ENCODE peak calls at places on chromosomes 3 and 15, in seven cellular contexts. U, C, A, T, O, Y and X are unnamed samples.

GRCh38 chr15:95826388-95826781 is 504.1 kb upstream of the NR2F2 start:
- DNase-seq in U (no peak), C (no peak), A (no peak), T (no peak), O (no peak), Y (no peak), X (no peak)

GRCh38 chr3:58116985-58117384 is 93.8 kb downstream of the DNASE1L3 start:
- DNase-seq in U (no peak), C (no peak), A (no peak), T (no peak), O (no peak), Y (no peak), X (no peak)

GRCh38 chr3:34364345-34364744 is 565.9 kb downstream of the PDCD6IP start:
- DNase-seq in U (no peak), C (no peak), A (no peak), T (no peak), O (no peak), Y (no peak), X (no peak)

GRCh38 chr15:100926258-100926657 is 7.1 kb downstream of the LRRK1 start:
- DNase-seq in U (no peak), C (no peak), A (no peak), T (no peak), O (peak), Y (no peak), X (peak)

GRCh38 chr3:74916696-74917095 is 302.2 kb upstream of the CNTN3 start:
- DNase-seq in U (no peak), C (no peak), A (no peak), T (no peak), O (no peak), Y (no peak), X (no peak)

GRCh38 chr15:63942486-63943365 is 103.6 kb downstream of the DAPK2 start:
- DNase-seq in U (no peak), C (no peak), A (no peak), T (no peak), O (peak), Y (no peak), X (peak)

GRCh38 chr3:158337007-158337608 is 227.2 kb downstream of the RSRC1 start:
- DNase-seq in U (no peak), C (no peak), A (no peak), T (no peak), O (no peak), Y (no peak), X (no peak)

GRCh38 chr3:178067721-178068120 is 468.5 kb upstream of the KCNMB2 start:
- DNase-seq in U (no peak), C (no peak), A (no peak), T (no peak), O (no peak), Y (no peak), X (no peak)

GRCh38 chr15:32833323-32833944 is 115.6 kb downstream of the GREM1 start:
- DNase-seq in U (no peak), C (no peak), A (no peak), T (no peak), O (no peak), Y (no peak), X (no peak)

GRCh38 chr3:194003128-194004057 is 132.6 kb upstream of the HES1 start:
- DNase-seq in U (peak), C (peak), A (peak), T (peak), O (peak), Y (peak), X (peak)

GRCh38 chr15:96123630-96124187 is 206.8 kb upstream of the NR2F2 start:
- DNase-seq in U (no peak), C (no peak), A (no peak), T (no peak), O (no peak), Y (no peak), X (no peak)

GRCh38 chr3:46284981-46285683 is 42.9 kb downstream of the CCR3 start:
- DNase-seq in U (no peak), C (no peak), A (no peak), T (no peak), O (no peak), Y (no peak), X (no peak)

GRCh38 chr3:42020681-42021307 is 58.9 kb upstream of the ULK4 start:
- DNase-seq in U (no peak), C (no peak), A (peak), T (no peak), O (no peak), Y (no peak), X (no peak)

GRCh38 chr3:127655641-127656040 is 17.1 kb upstream of the ABTB1 start:
- DNase-seq in U (no peak), C (peak), A (no peak), T (no peak), O (no peak), Y (no peak), X (no peak)

GRCh38 chr15:66763186-66764066 is 61.4 kb downstream of the SMAD6 start:
- DNase-seq in U (peak), C (peak), A (peak), T (peak), O (peak), Y (peak), X (no peak)

GRCh38 chr3:186825294-186825821 is 17.2 kb upstream of the ADIPOQ start:
- DNase-seq in U (no peak), C (no peak), A (no peak), T (no peak), O (no peak), Y (peak), X (peak)

GRCh38 chr15:39908186-39908585 is 11.9 kb downstream of the GPR176 start:
- DNase-seq in U (no peak), C (no peak), A (no peak), T (no peak), O (no peak), Y (no peak), X (no peak)

GRCh38 chr3:134462236-134463059 is 23.3 kb downstream of the ANAPC13 start:
- DNase-seq in U (no peak), C (no peak), A (no peak), T (no peak), O (no peak), Y (no peak), X (no peak)

GRCh38 chr15:98144388-98144787 is 183.9 kb downstream of the ARRDC4 start:
- DNase-seq in U (no peak), C (no peak), A (no peak), T (no peak), O (no peak), Y (no peak), X (no peak)

GRCh38 chr3:6679510-6679909 is 181.4 kb upstream of the GRM7 start:
- DNase-seq in U (no peak), C (no peak), A (no peak), T (no peak), O (no peak), Y (no peak), X (no peak)

GRCh38 chr15:64149424-64150235 is 1.9 kb upstream of the SNX22 start:
- DNase-seq in U (no peak), C (peak), A (no peak), T (no peak), O (peak), Y (no peak), X (peak)

GRCh38 chr3:26704736-26705135 is 82.2 kb downstream of the LRRC3B start:
- DNase-seq in U (no peak), C (no peak), A (no peak), T (no peak), O (no peak), Y (no peak), X (no peak)

GRCh38 chr3:104832530-104832929 is 534.2 kb upstream of the ALCAM start:
- DNase-seq in U (no peak), C (no peak), A (no peak), T (no peak), O (no peak), Y (no peak), X (no peak)

GRCh38 chr3:115790759-115791158 is 167.4 kb downstream of the GAP43 start:
- DNase-seq in U (peak), C (no peak), A (no peak), T (no peak), O (no peak), Y (no peak), X (no peak)

GRCh38 chr3:126208618-126209256 is 28.4 kb upstream of the ALDH1L1 start:
- DNase-seq in U (peak), C (peak), A (peak), T (peak), O (peak), Y (no peak), X (no peak)

GRCh38 chr15:48285329-48286214 is 45.7 kb upstream of the DUT start:
- DNase-seq in U (peak), C (no peak), A (peak), T (peak), O (peak), Y (no peak), X (peak)

GRCh38 chr3:59782664-59783063 is 732.8 kb upstream of the CFAP20DC start:
- DNase-seq in U (no peak), C (no peak), A (no peak), T (no peak), O (no peak), Y (no peak), X (no peak)

GRCh38 chr3:122774564-122774963 is 19.1 kb downstream of the HSPBAP1 start:
- DNase-seq in U (no peak), C (no peak), A (no peak), T (no peak), O (no peak), Y (no peak), X (no peak)
- TF ChIP-seq CTCF in U (no peak), C (no peak), A (no peak), T (no peak), O (no peak), Y (no peak), X (peak)

DNA sequence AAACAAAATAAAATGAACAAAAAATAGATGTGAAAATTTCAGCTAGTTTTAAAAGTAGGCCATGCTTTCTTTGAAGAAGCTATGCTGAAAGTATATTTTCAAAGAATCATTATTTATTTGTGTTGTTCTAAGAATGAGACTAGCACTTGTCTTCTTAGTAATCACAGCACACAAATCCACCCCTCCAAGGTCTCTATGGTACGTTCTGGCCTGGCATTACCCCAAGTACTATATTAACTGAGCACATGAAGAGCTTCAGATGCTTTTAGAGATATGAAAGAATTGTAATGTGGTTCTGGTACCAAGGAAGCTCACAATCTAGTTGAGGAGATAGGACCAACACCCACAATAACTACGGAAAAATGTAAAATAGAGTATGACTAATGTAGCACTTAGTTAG is 416.5 kb downstream of the PLCL2 start:
- DNase-seq in U (no peak), C (no peak), A (no peak), T (no peak), O (no peak), Y (no peak), X (no peak)
- H3K27ac ChIP-seq in U (no peak), C (no peak), A (no peak), T (no peak), O (no peak), Y (no peak), X (no peak)

GRCh38 chr3:10417849-10418248 is 87.5 kb downstream of the ATP2B2 start:
- DNase-seq in U (no peak), C (no peak), A (no peak), T (no peak), O (no peak), Y (no peak), X (no peak)
- TF ChIP-seq CTCF in U (no peak), C (no peak), A (no peak), T (no peak), O (no peak), Y (no peak), X (peak)

GRCh38 chr15:71807125-71807629 is 3.2 kb upstream of the NR2E3 start:
- DNase-seq in U (no peak), C (no peak), A (no peak), T (no peak), O (no peak), Y (no peak), X (peak)
- H3K27ac ChIP-seq in U (no peak), C (no peak), A (no peak), T (no peak), O (no peak), Y (no peak), X (no peak)

DNA sequence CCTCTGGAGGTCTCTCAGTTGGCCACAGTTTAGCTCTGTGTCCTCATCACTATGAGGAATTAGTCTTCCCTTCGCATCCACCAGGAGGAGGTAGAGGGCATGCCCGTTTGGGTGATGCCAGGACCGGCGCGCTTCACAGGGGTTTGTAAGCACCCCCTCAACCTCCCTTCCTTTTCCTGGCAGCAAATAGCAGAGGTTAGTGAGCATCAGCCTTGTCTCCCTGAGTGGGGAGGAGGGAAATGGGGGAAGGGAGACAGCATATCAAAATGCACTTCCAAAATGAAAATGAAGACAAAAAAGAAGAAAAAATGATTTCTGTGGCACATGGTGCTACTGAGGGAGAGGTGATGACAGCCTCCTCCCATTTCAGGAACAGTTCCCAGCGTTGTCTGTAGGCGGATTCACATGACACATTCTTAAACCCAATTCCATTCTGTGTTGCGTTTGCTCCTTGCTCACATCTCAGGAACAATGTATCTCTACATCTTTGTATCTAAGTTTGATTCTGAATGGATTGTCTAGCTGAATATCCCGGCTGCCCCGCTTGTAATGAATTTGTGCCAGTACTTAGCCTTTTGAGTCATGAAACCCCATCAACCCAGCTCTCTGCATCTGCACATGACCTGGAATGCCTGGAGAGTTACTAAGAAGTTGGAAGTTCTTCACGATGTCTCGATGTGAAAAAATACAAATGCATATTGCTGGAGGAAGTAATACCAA is 45.1 kb downstream of the TYRO3 start:
- DNase-seq in U (peak), C (peak), A (peak), T (peak), O (peak), Y (peak), X (peak)
- TF ChIP-seq CTCF in U (peak), C (peak), A (peak), T (peak), O (peak), Y (peak), X (peak)

GRCh38 chr15:78301813-78302212 is 2.4 kb upstream of the SKIC8 start:
- DNase-seq in U (no peak), C (no peak), A (no peak), T (no peak), O (no peak), Y (no peak), X (no peak)
- H3K27ac ChIP-seq in U (no peak), C (no peak), A (no peak), T (no peak), O (no peak), Y (no peak), X (no peak)

DNA sequence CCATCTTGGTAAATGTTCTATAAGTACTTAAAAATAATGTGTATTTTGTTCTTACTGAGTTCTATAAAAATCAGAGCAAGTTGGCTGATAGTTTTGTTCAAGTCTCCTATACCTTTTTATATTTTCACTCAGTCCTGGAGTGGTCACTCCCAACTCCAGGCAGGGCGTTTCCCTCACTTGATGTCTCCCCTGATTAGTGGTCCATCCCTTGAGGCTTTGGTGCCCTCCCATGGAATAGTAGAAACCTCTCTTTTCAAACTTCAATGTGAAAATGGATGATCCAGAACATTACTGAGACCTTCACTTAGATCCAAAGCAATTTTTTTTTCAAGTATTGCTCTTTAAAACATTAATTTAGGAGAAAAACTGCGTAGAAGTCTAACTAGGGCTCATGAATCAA is 25.0 kb upstream of the SCN10A start:
- DNase-seq in U (no peak), C (no peak), A (no peak), T (no peak), O (no peak), Y (no peak), X (no peak)
- TF ChIP-seq CTCF in U (no peak), C (no peak), A (no peak), T (no peak), O (no peak), Y (no peak), X (peak)

GRCh38 chr15:37934340-37934739 is at the start of gene TMCO5A:
- DNase-seq in U (no peak), C (no peak), A (no peak), T (no peak), O (no peak), Y (no peak), X (no peak)
- H3K27ac ChIP-seq in U (no peak), C (no peak), A (no peak), T (no peak), O (no peak), Y (no peak), X (no peak)

DNA sequence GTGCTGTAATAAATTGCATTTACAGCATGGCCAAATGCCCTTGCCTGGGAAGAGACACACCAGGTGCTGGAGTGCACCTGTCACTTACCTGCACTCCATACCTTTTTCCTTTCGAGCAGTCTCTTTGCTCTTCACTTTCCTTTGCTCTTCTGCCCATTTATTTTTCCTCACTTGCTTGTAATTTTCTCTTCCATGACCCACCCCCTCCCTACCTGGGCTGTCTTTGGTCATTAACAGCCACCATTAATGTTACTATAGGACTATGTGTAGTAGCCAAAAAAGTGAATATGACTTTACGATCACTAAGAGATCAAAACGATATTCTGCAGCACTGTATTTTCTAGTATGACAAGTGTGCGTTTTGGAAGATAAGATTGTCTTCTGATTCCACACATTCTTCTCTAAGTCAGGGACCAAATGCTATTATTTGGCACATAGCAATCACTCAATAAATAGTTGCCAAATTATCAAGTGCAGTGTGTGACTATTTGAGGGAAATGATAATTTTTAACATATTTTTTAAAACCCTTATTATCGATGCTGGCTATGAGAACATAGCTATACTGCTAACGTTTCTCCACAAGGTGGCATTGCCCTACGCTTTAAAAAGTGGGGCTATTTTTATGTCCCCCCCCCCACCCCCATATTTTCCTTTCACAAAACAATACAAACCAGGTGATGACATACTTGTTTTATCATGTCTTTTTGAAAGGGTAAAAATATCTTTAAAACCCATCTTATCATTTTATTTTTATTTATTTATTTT is 114.4 kb downstream of the GHSR start:
- DNase-seq in U (no peak), C (no peak), A (no peak), T (no peak), O (no peak), Y (no peak), X (no peak)
- TF ChIP-seq CTCF in U (no peak), C (no peak), A (no peak), T (no peak), O (no peak), Y (no peak), X (peak)